ENCODE peak calls at places on chromosomes 12 and 14, in nine cellular contexts. One of them, this sample, is unnamed.

GRCh38 chr12:111276189-111276588 is 92.7 kb downstream of the PHETA1 start:
- DNase-seq in H4: no peak
- DNase-seq in NCI-H2171 treated with DMSO at 0.1 percent for 48 hours: no peak
- DNase-seq in NCI-H1436: no peak
- DNase-seq in adipocyte: no peak
- DNase-seq in ovary: no peak
- DNase-seq in astrocyte of the hippocampus: no peak
- DNase-seq in H9: no peak
- DNase-seq in NCI-H1694 treated with DMSO at 0.1 percent for 48 hours: no peak
- DNase-seq in this sample: no peak

GRCh38 chr14:67575684-67576083 is 24.4 kb downstream of the PIGH start:
- DNase-seq in NCI-H1694 treated with DMSO at 0.1 percent for 48 hours: no peak
- DNase-seq in NCI-H1436: no peak
- DNase-seq in H9: no peak
- DNase-seq in H4: no peak
- DNase-seq in ovary: no peak
- DNase-seq in NCI-H2171 treated with DMSO at 0.1 percent for 48 hours: no peak
- DNase-seq in adipocyte: no peak
- DNase-seq in astrocyte of the hippocampus: no peak
- DNase-seq in this sample: no peak

GRCh38 chr12:9367201-9367600 is 159.0 kb upstream of the PZP start:
- DNase-seq in ovary: no peak
- DNase-seq in NCI-H1436: no peak
- DNase-seq in NCI-H1694 treated with DMSO at 0.1 percent for 48 hours: no peak
- DNase-seq in astrocyte of the hippocampus: no peak
- DNase-seq in H9: no peak
- DNase-seq in NCI-H2171 treated with DMSO at 0.1 percent for 48 hours: no peak
- DNase-seq in H4: no peak
- DNase-seq in adipocyte: no peak
- DNase-seq in this sample: no peak

GRCh38 chr14:99242238-99242637 is 29.8 kb downstream of the BCL11B start:
- DNase-seq in astrocyte of the hippocampus: no peak
- DNase-seq in H9: no peak
- DNase-seq in NCI-H1436: no peak
- DNase-seq in ovary: no peak
- DNase-seq in NCI-H2171 treated with DMSO at 0.1 percent for 48 hours: no peak
- DNase-seq in NCI-H1694 treated with DMSO at 0.1 percent for 48 hours: no peak
- DNase-seq in adipocyte: no peak
- DNase-seq in H4: no peak
- DNase-seq in this sample: no peak

GRCh38 chr12:50102648-50103309 is 1.0 kb upstream of the GPD1 start:
- DNase-seq in NCI-H1436: no peak
- DNase-seq in astrocyte of the hippocampus: no peak
- DNase-seq in NCI-H2171 treated with DMSO at 0.1 percent for 48 hours: peak
- DNase-seq in adipocyte: no peak
- DNase-seq in H4: no peak
- DNase-seq in ovary: no peak
- DNase-seq in NCI-H1694 treated with DMSO at 0.1 percent for 48 hours: no peak
- DNase-seq in H9: no peak
- DNase-seq in this sample: no peak

GRCh38 chr12:101823891-101824290 is 6.9 kb downstream of the GNPTAB start:
- DNase-seq in H4: peak
- DNase-seq in astrocyte of the hippocampus: peak
- DNase-seq in NCI-H1436: peak
- DNase-seq in NCI-H2171 treated with DMSO at 0.1 percent for 48 hours: peak
- DNase-seq in H9: peak
- DNase-seq in ovary: no peak
- DNase-seq in NCI-H1694 treated with DMSO at 0.1 percent for 48 hours: peak
- DNase-seq in adipocyte: peak
- DNase-seq in this sample: peak

GRCh38 chr12:65123435-65124063 is 2.4 kb upstream of the WIF1 start:
- DNase-seq in H9: no peak
- DNase-seq in H4: peak
- DNase-seq in ovary: no peak
- DNase-seq in adipocyte: peak
- DNase-seq in astrocyte of the hippocampus: peak
- DNase-seq in NCI-H2171 treated with DMSO at 0.1 percent for 48 hours: peak
- DNase-seq in NCI-H1694 treated with DMSO at 0.1 percent for 48 hours: peak
- DNase-seq in NCI-H1436: peak
- DNase-seq in this sample: no peak

GRCh38 chr12:11202811-11203210 is 16.1 kb upstream of the TAS2R42 start:
- DNase-seq in NCI-H1436: no peak
- DNase-seq in H9: no peak
- DNase-seq in astrocyte of the hippocampus: no peak
- DNase-seq in NCI-H2171 treated with DMSO at 0.1 percent for 48 hours: no peak
- DNase-seq in NCI-H1694 treated with DMSO at 0.1 percent for 48 hours: no peak
- DNase-seq in adipocyte: peak
- DNase-seq in ovary: no peak
- DNase-seq in H4: no peak
- DNase-seq in this sample: no peak

GRCh38 chr12:54356951-54357356 is 7.3 kb downstream of the GPR84 start:
- DNase-seq in H9: peak
- DNase-seq in NCI-H1694 treated with DMSO at 0.1 percent for 48 hours: no peak
- DNase-seq in NCI-H2171 treated with DMSO at 0.1 percent for 48 hours: no peak
- DNase-seq in NCI-H1436: no peak
- DNase-seq in adipocyte: no peak
- DNase-seq in astrocyte of the hippocampus: no peak
- DNase-seq in ovary: no peak
- DNase-seq in H4: no peak
- DNase-seq in this sample: no peak

GRCh38 chr14:71773900-71774481 is 158.2 kb upstream of the RGS6 start:
- DNase-seq in NCI-H1436: no peak
- DNase-seq in H9: no peak
- DNase-seq in NCI-H2171 treated with DMSO at 0.1 percent for 48 hours: peak
- DNase-seq in NCI-H1694 treated with DMSO at 0.1 percent for 48 hours: no peak
- DNase-seq in adipocyte: no peak
- DNase-seq in astrocyte of the hippocampus: no peak
- DNase-seq in ovary: no peak
- DNase-seq in H4: no peak
- DNase-seq in this sample: no peak

GRCh38 chr12:121799842-121800693 is 3.7 kb upstream of the SETD1B start:
- DNase-seq in NCI-H1436: peak
- DNase-seq in NCI-H1694 treated with DMSO at 0.1 percent for 48 hours: no peak
- DNase-seq in ovary: peak
- DNase-seq in H4: peak
- DNase-seq in H9: peak
- DNase-seq in adipocyte: peak
- DNase-seq in NCI-H2171 treated with DMSO at 0.1 percent for 48 hours: peak
- DNase-seq in astrocyte of the hippocampus: peak
- DNase-seq in this sample: peak

GRCh38 chr12:129607293-129607692 is 296.5 kb downstream of the TMEM132D start:
- DNase-seq in NCI-H1694 treated with DMSO at 0.1 percent for 48 hours: no peak
- DNase-seq in ovary: no peak
- DNase-seq in H4: peak
- DNase-seq in H9: no peak
- DNase-seq in adipocyte: peak
- DNase-seq in astrocyte of the hippocampus: peak
- DNase-seq in NCI-H1436: no peak
- DNase-seq in NCI-H2171 treated with DMSO at 0.1 percent for 48 hours: no peak
- DNase-seq in this sample: no peak

GRCh38 chr14:38481939-38482678 is 226.2 kb upstream of the CLEC14A start:
- DNase-seq in NCI-H1436: peak
- DNase-seq in NCI-H1694 treated with DMSO at 0.1 percent for 48 hours: no peak
- DNase-seq in astrocyte of the hippocampus: peak
- DNase-seq in H4: peak
- DNase-seq in H9: peak
- DNase-seq in adipocyte: peak
- DNase-seq in ovary: no peak
- DNase-seq in NCI-H2171 treated with DMSO at 0.1 percent for 48 hours: no peak
- DNase-seq in this sample: no peak

GRCh38 chr12:51028126-51028810 is 2.1 kb upstream of the SLC11A2 start:
- DNase-seq in adipocyte: peak
- DNase-seq in H4: peak
- DNase-seq in ovary: no peak
- DNase-seq in H9: peak
- DNase-seq in astrocyte of the hippocampus: no peak
- DNase-seq in NCI-H1436: peak
- DNase-seq in NCI-H1694 treated with DMSO at 0.1 percent for 48 hours: no peak
- DNase-seq in NCI-H2171 treated with DMSO at 0.1 percent for 48 hours: peak
- DNase-seq in this sample: no peak

This sample was measured in 8988T.